ENCODE peak calls at places on chromosomes 7 and 10, in five cellular contexts. One of them, this sample, is unnamed.

GRCh38 chr10:132250456-132251223 is 57.1 kb downstream of the STK32C start:
- DNase-seq in adrenal gland: no peak
- DNase-seq in esophagus squamous epithelium: no peak
- DNase-seq in breast epithelium: no peak
- DNase-seq in endothelial cell of umbilical vein: no peak
- DNase-seq in this sample: no peak

GRCh38 chr10:69494626-69495558 is 43.6 kb downstream of the TSPAN15 start:
- DNase-seq in endothelial cell of umbilical vein: no peak
- DNase-seq in adrenal gland: no peak
- DNase-seq in breast epithelium: peak; percentile 52
- DNase-seq in esophagus squamous epithelium: no peak
- DNase-seq in this sample: no peak

GRCh38 chr7:94656925-94657731 is 1.2 kb upstream of the SGCE start:
- DNase-seq in endothelial cell of umbilical vein: peak; percentile 55
- DNase-seq in adrenal gland: peak; percentile 15
- DNase-seq in breast epithelium: no peak
- DNase-seq in esophagus squamous epithelium: no peak
- DNase-seq in this sample: no peak

GRCh38 chr10:127015373-127015772 is 110.1 kb downstream of the DOCK1 start:
- DNase-seq in adrenal gland: no peak
- DNase-seq in breast epithelium: no peak
- DNase-seq in endothelial cell of umbilical vein: no peak
- DNase-seq in esophagus squamous epithelium: no peak
- DNase-seq in this sample: no peak

GRCh38 chr7:106679153-106679931 is 18.4 kb upstream of the CCDC71L start:
- DNase-seq in breast epithelium: no peak
- DNase-seq in esophagus squamous epithelium: no peak
- DNase-seq in endothelial cell of umbilical vein: peak; percentile 73
- DNase-seq in adrenal gland: no peak
- DNase-seq in this sample: no peak

GRCh38 chr10:79407397-79407796 is 38.0 kb downstream of the ZCCHC24 start:
- DNase-seq in esophagus squamous epithelium: no peak
- DNase-seq in breast epithelium: peak; percentile 33
- DNase-seq in endothelial cell of umbilical vein: no peak
- DNase-seq in adrenal gland: no peak
- DNase-seq in this sample: no peak

GRCh38 chr10:89481662-89482061 is 53.7 kb downstream of the SLC16A12 start:
- DNase-seq in endothelial cell of umbilical vein: peak; percentile 42
- DNase-seq in adrenal gland: no peak
- DNase-seq in breast epithelium: no peak
- DNase-seq in esophagus squamous epithelium: no peak
- DNase-seq in this sample: no peak

GRCh38 chr7:75639893-75640600 is 98.7 kb downstream of the HIP1 start:
- DNase-seq in esophagus squamous epithelium: no peak
- DNase-seq in adrenal gland: no peak
- DNase-seq in endothelial cell of umbilical vein: no peak
- DNase-seq in breast epithelium: no peak
- DNase-seq in this sample: no peak

GRCh38 chr10:118481871-118482270 is 113.6 kb downstream of the PRLHR start:
- DNase-seq in adrenal gland: no peak
- DNase-seq in endothelial cell of umbilical vein: no peak
- DNase-seq in breast epithelium: no peak
- DNase-seq in esophagus squamous epithelium: no peak
- DNase-seq in this sample: no peak

GRCh38 chr10:80580811-80581468 is 43.2 kb downstream of the SH2D4B start:
- DNase-seq in esophagus squamous epithelium: no peak
- DNase-seq in breast epithelium: no peak
- DNase-seq in adrenal gland: no peak
- DNase-seq in endothelial cell of umbilical vein: no peak
- DNase-seq in this sample: no peak

GRCh38 chr7:20484366-20484765 is 131.1 kb upstream of the ABCB5 start:
- DNase-seq in breast epithelium: no peak
- DNase-seq in endothelial cell of umbilical vein: peak; percentile 49
- DNase-seq in adrenal gland: no peak
- DNase-seq in esophagus squamous epithelium: no peak
- DNase-seq in this sample: no peak

GRCh38 chr7:48089415-48089975 is 430 bp downstream of the UPP1 start:
- DNase-seq in adrenal gland: no peak
- DNase-seq in endothelial cell of umbilical vein: no peak
- DNase-seq in breast epithelium: no peak
- DNase-seq in esophagus squamous epithelium: peak; percentile 63
- DNase-seq in this sample: no peak

GRCh38 chr10:78398385-78398784 is 364.7 kb downstream of the RPS24 start:
- DNase-seq in adrenal gland: no peak
- DNase-seq in breast epithelium: no peak
- DNase-seq in esophagus squamous epithelium: no peak
- DNase-seq in endothelial cell of umbilical vein: no peak
- DNase-seq in this sample: no peak

GRCh38 chr7:68424643-68425297 is 1173.5 kb upstream of the AUTS2 start:
- DNase-seq in adrenal gland: no peak
- DNase-seq in breast epithelium: no peak
- DNase-seq in esophagus squamous epithelium: no peak
- DNase-seq in endothelial cell of umbilical vein: no peak
- DNase-seq in this sample: no peak

GRCh38 chr7:28725045-28725630 is 233.0 kb downstream of the TRIL start:
- DNase-seq in esophagus squamous epithelium: no peak
- DNase-seq in breast epithelium: no peak
- DNase-seq in adrenal gland: no peak
- DNase-seq in endothelial cell of umbilical vein: no peak
- DNase-seq in this sample: no peak

GRCh38 chr7:148336411-148336810 is 254.2 kb upstream of the C7orf33 start:
- DNase-seq in esophagus squamous epithelium: no peak
- DNase-seq in breast epithelium: no peak
- DNase-seq in endothelial cell of umbilical vein: no peak
- DNase-seq in adrenal gland: no peak
- DNase-seq in this sample: no peak

GRCh38 chr7:148334959-148335577 is 255.5 kb upstream of the C7orf33 start:
- DNase-seq in breast epithelium: no peak
- DNase-seq in adrenal gland: no peak
- DNase-seq in esophagus squamous epithelium: no peak
- DNase-seq in endothelial cell of umbilical vein: no peak
- DNase-seq in this sample: no peak

GRCh38 chr7:148337166-148337565 is 253.4 kb upstream of the C7orf33 start:
- DNase-seq in esophagus squamous epithelium: no peak
- DNase-seq in endothelial cell of umbilical vein: no peak
- DNase-seq in adrenal gland: no peak
- DNase-seq in breast epithelium: no peak
- DNase-seq in this sample: no peak

GRCh38 chr7:148334441-148334956 is 256.1 kb upstream of the C7orf33 start:
- DNase-seq in endothelial cell of umbilical vein: no peak
- DNase-seq in adrenal gland: no peak
- DNase-seq in esophagus squamous epithelium: no peak
- DNase-seq in breast epithelium: no peak
- DNase-seq in this sample: no peak

GRCh38 chr7:148335790-148336189 is 254.8 kb upstream of the C7orf33 start:
- DNase-seq in breast epithelium: no peak
- DNase-seq in esophagus squamous epithelium: no peak
- DNase-seq in adrenal gland: no peak
- DNase-seq in endothelial cell of umbilical vein: no peak
- DNase-seq in this sample: no peak
- H3K27me3 ChIP-seq in breast epithelium: peaks cover 27% of the 10 kb centered on the region
- H3K27me3 ChIP-seq in esophagus squamous epithelium: peaks cover 55% of the 10 kb centered on the region
- H3K27me3 ChIP-seq in adrenal gland: peaks cover 29% of the 10 kb centered on the region
- H3K27me3 ChIP-seq in endothelial cell of umbilical vein: no peaks in the 10 kb centered on the region
- H3K27me3 ChIP-seq in this sample: peaks cover 39% of the 10 kb centered on the region

DNA sequence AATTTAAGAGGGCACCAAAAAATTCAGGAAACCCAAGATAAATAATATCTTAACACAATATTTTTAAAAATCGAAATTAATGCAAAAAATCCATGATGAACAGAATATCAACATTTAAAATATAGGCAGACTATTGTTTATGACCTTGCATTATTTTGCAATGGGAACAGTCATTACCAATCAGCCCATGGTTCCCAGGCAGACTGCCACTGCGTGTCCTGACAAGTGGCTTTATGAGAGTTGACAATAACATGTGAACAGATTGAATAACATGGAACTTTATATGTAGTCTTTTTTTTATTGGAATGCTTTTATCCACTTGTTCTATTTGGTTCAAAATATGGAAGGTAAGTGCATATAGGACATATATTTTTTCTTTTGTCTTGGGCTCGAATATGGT is 3.1 kb upstream of the AVPI1 start:
- DNase-seq in breast epithelium: no peak
- DNase-seq in adrenal gland: no peak
- DNase-seq in endothelial cell of umbilical vein: no peak
- DNase-seq in esophagus squamous epithelium: no peak
- DNase-seq in this sample: no peak
- TF ChIP-seq POLR2A in breast epithelium: no peak
- TF ChIP-seq POLR2A in adrenal gland: no peak
- TF ChIP-seq POLR2A in endothelial cell of umbilical vein: no peak
- TF ChIP-seq POLR2A in esophagus squamous epithelium: no peak
- TF ChIP-seq POLR2A in this sample: no peak

DNA sequence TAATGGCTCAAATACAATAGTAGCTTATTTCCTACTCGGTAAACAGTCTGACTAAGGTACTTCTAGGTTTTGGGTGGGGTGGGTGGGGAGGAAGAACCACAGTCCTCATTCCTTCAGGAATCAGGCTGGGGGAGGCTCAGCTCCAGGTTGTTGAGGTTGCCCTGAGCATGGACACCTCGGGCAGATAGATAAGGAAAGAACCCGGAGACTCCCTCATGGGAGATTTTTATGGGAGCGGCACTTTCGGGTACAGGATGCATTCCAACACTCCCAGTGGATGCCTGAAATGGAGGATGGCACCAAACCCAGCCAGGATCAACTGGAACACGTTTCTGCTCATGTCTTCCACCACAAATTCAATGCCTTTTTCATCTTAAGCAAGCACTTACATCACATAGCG is 5.5 kb upstream of the GSDME start:
- DNase-seq in breast epithelium: no peak
- DNase-seq in adrenal gland: no peak
- DNase-seq in esophagus squamous epithelium: no peak
- DNase-seq in endothelial cell of umbilical vein: no peak
- DNase-seq in this sample: no peak
- H3K27me3 ChIP-seq in breast epithelium: no peaks in the 10 kb centered on the region
- H3K27me3 ChIP-seq in adrenal gland: no peaks in the 10 kb centered on the region
- H3K27me3 ChIP-seq in esophagus squamous epithelium: peaks cover 41% of the 10 kb centered on the region
- H3K27me3 ChIP-seq in endothelial cell of umbilical vein: peaks cover 14% of the 10 kb centered on the region
- H3K27me3 ChIP-seq in this sample: no peaks in the 10 kb centered on the region

GRCh38 chr7:140552240-140552679 is 73.0 kb upstream of the MKRN1 start:
- DNase-seq in adrenal gland: no peak
- DNase-seq in esophagus squamous epithelium: no peak
- DNase-seq in endothelial cell of umbilical vein: no peak
- DNase-seq in breast epithelium: no peak
- DNase-seq in this sample: no peak
- TF ChIP-seq POLR2A in adrenal gland: no peak
- TF ChIP-seq POLR2A in esophagus squamous epithelium: no peak
- TF ChIP-seq POLR2A in endothelial cell of umbilical vein: no peak
- TF ChIP-seq POLR2A in breast epithelium: no peak
- TF ChIP-seq POLR2A in this sample: no peak

GRCh38 chr7:139525750-139526149 is 2.3 kb downstream of the CLEC2L start:
- DNase-seq in breast epithelium: no peak
- DNase-seq in adrenal gland: no peak
- DNase-seq in endothelial cell of umbilical vein: no peak
- DNase-seq in esophagus squamous epithelium: no peak
- DNase-seq in this sample: no peak

GRCh38 chr7:139523199-139523941 is at the start of gene CLEC2L:
- DNase-seq in adrenal gland: no peak
- DNase-seq in esophagus squamous epithelium: no peak
- DNase-seq in breast epithelium: no peak
- DNase-seq in endothelial cell of umbilical vein: no peak
- DNase-seq in this sample: no peak

GRCh38 chr7:139522830-139523198 is 671 bp upstream of the CLEC2L start:
- DNase-seq in adrenal gland: no peak
- DNase-seq in endothelial cell of umbilical vein: no peak
- DNase-seq in esophagus squamous epithelium: no peak
- DNase-seq in breast epithelium: no peak
- DNase-seq in this sample: no peak

GRCh38 chr7:139525239-139525638 is 1.8 kb downstream of the CLEC2L start:
- DNase-seq in endothelial cell of umbilical vein: no peak
- DNase-seq in breast epithelium: no peak
- DNase-seq in esophagus squamous epithelium: no peak
- DNase-seq in adrenal gland: no peak
- DNase-seq in this sample: no peak

DNA sequence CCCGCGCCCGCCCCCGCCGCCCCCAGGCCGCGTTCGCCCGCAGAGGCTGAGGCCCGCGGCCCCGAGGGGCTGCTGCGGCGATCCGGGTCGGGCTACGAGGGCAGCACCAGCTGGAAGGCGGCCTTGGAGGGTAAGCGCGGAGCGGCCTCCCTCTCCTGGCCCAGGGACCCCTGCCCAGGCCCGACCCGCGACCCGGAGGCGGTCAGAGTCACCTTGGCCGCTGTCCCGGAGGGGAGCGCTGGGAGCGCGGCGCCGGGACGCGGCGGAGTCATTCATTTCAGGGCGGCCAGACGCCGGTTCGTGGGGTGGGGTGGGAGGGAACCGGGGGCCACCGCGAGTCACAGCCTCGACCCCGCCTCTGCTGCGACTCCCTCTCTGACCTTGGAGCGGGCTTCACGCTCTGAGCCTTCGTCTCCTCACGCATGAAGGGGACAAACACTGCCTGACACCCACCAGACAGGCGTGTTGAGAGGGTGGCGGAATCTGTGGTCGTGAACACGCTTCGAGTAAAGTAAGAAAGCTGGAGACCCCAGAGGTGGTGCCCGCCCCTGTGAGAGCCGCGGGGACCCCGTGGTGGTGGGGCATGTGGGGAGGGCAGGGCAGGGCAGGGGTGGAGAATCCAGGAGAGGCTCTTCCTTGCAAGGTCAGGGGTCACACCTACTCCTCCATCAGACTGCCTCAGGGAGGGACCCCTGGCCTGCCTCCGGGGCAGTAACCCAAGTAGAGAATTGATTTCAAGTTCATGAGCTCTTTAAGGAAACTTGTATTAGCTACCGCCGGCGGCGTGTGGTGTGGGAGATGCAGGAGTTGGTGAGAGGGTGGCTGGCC is 717 bp downstream of the CLEC2L start:
- DNase-seq in esophagus squamous epithelium: no peak
- DNase-seq in breast epithelium: no peak
- DNase-seq in endothelial cell of umbilical vein: no peak
- DNase-seq in adrenal gland: no peak
- DNase-seq in this sample: no peak
- H3K27me3 ChIP-seq in esophagus squamous epithelium: peaks cover 70% of the 10 kb centered on the region
- H3K27me3 ChIP-seq in breast epithelium: peaks cover 28% of the 10 kb centered on the region
- H3K27me3 ChIP-seq in endothelial cell of umbilical vein: peaks cover 26% of the 10 kb centered on the region
- H3K27me3 ChIP-seq in adrenal gland: peaks cover 16% of the 10 kb centered on the region
- H3K27me3 ChIP-seq in this sample: peaks cover 17% of the 10 kb centered on the region

DNA sequence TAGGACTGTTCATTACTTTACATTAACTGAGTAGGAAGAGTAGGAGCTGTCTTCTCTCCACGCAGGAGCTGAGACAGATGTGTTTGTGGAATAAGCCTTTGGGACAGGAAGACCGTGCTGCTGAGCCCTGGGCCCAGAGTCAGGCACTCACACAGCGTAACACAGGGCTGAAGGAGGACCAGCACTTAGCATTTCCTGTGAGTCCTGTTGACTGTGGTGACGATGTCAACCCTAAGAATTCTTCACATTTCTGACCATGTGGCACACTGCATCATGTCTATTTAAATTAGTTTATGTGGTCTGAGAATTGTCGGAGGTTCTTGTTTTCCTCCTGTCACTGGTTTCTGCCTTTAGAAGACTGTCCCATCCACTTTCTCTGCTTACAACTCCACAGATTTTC is 117.2 kb downstream of the PIP4K2A start:
- DNase-seq in esophagus squamous epithelium: no peak
- DNase-seq in adrenal gland: no peak
- DNase-seq in endothelial cell of umbilical vein: no peak
- DNase-seq in breast epithelium: no peak
- DNase-seq in this sample: no peak
- TF ChIP-seq POLR2A in esophagus squamous epithelium: no peak
- TF ChIP-seq POLR2A in adrenal gland: no peak
- TF ChIP-seq POLR2A in endothelial cell of umbilical vein: no peak
- TF ChIP-seq POLR2A in breast epithelium: no peak
- TF ChIP-seq POLR2A in this sample: no peak

This sample was measured in gastrocnemius medialis.